ENCODE peak calls at places on chromosomes 7 and 10, in seven cellular contexts. V is Right ventricle myocardium superior, Q is T-helper 9 cell, N is mammary epithelial cell, L is PC-9, E is neuronal stem cell, W is T-helper 2 cell. H is an unnamed sample.

GRCh38 chr10:43595739-43596298 is 10.4 kb upstream of the ZNF485 start:
- DNase-seq in V (no peak), E (no peak), L (no peak), N (no peak), Q (no peak), W (peak; percentile 45), H (no peak)

GRCh38 chr7:30682131-30683083 is at the start of gene CRHR2:
- DNase-seq in L (no peak), Q (no peak), V (no peak), N (no peak), E (peak; percentile 46), W (peak; percentile 22), H (peak; percentile 66)

GRCh38 chr10:110912374-110912773 is 6.6 kb downstream of the BBIP1 start:
- DNase-seq in Q (no peak), L (no peak), N (no peak), W (no peak), E (no peak), V (no peak), H (no peak)

GRCh38 chr10:78417425-78418370 is 384.0 kb downstream of the RPS24 start:
- DNase-seq in V (no peak), L (no peak), N (no peak), E (no peak), W (no peak), Q (no peak), H (no peak)

GRCh38 chr10:108877130-108877529 is 1046.2 kb downstream of the XPNPEP1 start:
- DNase-seq in L (no peak), W (no peak), Q (no peak), V (no peak), N (no peak), E (peak; percentile 1), H (no peak)

GRCh38 chr10:26743091-26743490 is 45.6 kb downstream of the PDSS1 start:
- DNase-seq in W (no peak), Q (no peak), E (no peak), V (no peak), N (peak; percentile 19), L (no peak), H (no peak)

GRCh38 chr10:28733647-28734046 is 56.3 kb downstream of the BAMBI start:
- DNase-seq in E (no peak), W (no peak), V (no peak), L (no peak), Q (no peak), N (no peak), H (no peak)

GRCh38 chr10:119896937-119897336 is 4.4 kb downstream of the SEC23IP start:
- DNase-seq in N (no peak), Q (no peak), W (no peak), V (peak; percentile 83), L (no peak), E (no peak), H (peak; percentile 77)

GRCh38 chr10:110218627-110219026 is 11.2 kb downstream of the MXI1 start:
- DNase-seq in W (peak; percentile 25), E (no peak), N (no peak), Q (no peak), L (no peak), V (peak; percentile 59), H (no peak)

GRCh38 chr7:41886906-41887311 is 184.0 kb upstream of the INHBA start:
- DNase-seq in L (no peak), Q (no peak), N (peak; percentile 37), E (no peak), V (peak; percentile 79), W (no peak), H (peak; percentile 72)

GRCh38 chr7:80942261-80943041 is 23.6 kb upstream of the SEMA3C start:
- DNase-seq in E (no peak), Q (no peak), W (no peak), L (peak; percentile 97), N (peak; percentile 99), V (peak; percentile 66), H (peak; percentile 53)

GRCh38 chr10:131870831-131871672 is 29.8 kb upstream of the PPP2R2D start:
- DNase-seq in Q (no peak), V (peak; percentile 32), L (no peak), E (no peak), W (no peak), N (no peak), H (no peak)

GRCh38 chr10:121411006-121411405 is 187.2 kb downstream of the FGFR2 start:
- DNase-seq in V (no peak), L (no peak), Q (no peak), W (no peak), E (no peak), N (no peak), H (no peak)

GRCh38 chr7:28588606-28589005 is 176.3 kb downstream of the CREB5 start:
- DNase-seq in V (no peak), L (peak; percentile 25), N (no peak), W (no peak), E (no peak), Q (no peak), H (no peak)

GRCh38 chr7:132084776-132085388 is 491.4 kb downstream of the PLXNA4 start:
- DNase-seq in Q (no peak), V (no peak), N (no peak), W (no peak), L (no peak), E (no peak), H (no peak)

GRCh38 chr7:123218866-123219265 is 19.1 kb upstream of the SLC13A1 start:
- DNase-seq in N (no peak), E (no peak), Q (no peak), W (no peak), L (no peak), V (no peak), H (no peak)

GRCh38 chr10:116972136-116972535 is 32.9 kb downstream of the SHTN1 start:
- DNase-seq in N (no peak), W (no peak), L (no peak), E (no peak), Q (no peak), V (no peak), H (no peak)

GRCh38 chr10:121617176-121617575 is 18.9 kb upstream of the FGFR2 start:
- DNase-seq in L (no peak), V (no peak), W (no peak), Q (no peak), N (no peak), E (no peak), H (no peak)

GRCh38 chr7:28853150-28853549 is 105.0 kb downstream of the TRIL start:
- DNase-seq in W (no peak), E (no peak), V (no peak), L (no peak), N (no peak), Q (no peak), H (no peak)

GRCh38 chr10:131675104-131675503 is 225.7 kb upstream of the PPP2R2D start:
- DNase-seq in E (no peak), W (no peak), N (no peak), L (no peak), V (no peak), Q (no peak), H (no peak)

GRCh38 chr7:21850531-21851285 is 95.0 kb downstream of the CDCA7L start:
- DNase-seq in Q (no peak), N (no peak), E (no peak), V (no peak), W (no peak), L (no peak), H (no peak)

GRCh38 chr7:14233026-14233897 is 243.8 kb upstream of the ETV1 start:
- DNase-seq in L (peak; percentile 58), V (no peak), W (no peak), N (no peak), E (no peak), Q (no peak), H (no peak)

H was measured in left ventricle myocardium superior.